ENCODE peak calls at places on chromosomes 5 and 9, in eight cellular contexts. V is cardiac fibroblast, Y is tibial artery, K is ovary, G is heart left ventricle, L is dorsolateral prefrontal cortex, P is upper lobe of right lung, T is uterus. I is an unnamed sample.

GRCh38 chr9:131656356-131657030 is 83.4 kb downstream of the RAPGEF1 start:
- DNase-seq in G (peak; percentile 84), P (peak; percentile 89), K (no peak), Y (peak; percentile 85), T (no peak), L (peak; percentile 64), V (no peak), I (no peak)

GRCh38 chr9:34318163-34318790 is 10.8 kb downstream of the KIF24 start:
- DNase-seq in T (no peak), G (no peak), K (no peak), V (no peak), Y (no peak), P (no peak), L (no peak), I (no peak)

GRCh38 chr9:37798677-37799076 is 1.9 kb upstream of the DCAF10 start:
- DNase-seq in K (no peak), P (no peak), T (no peak), V (no peak), Y (no peak), G (no peak), L (no peak), I (no peak)

GRCh38 chr5:100424017-100424416 is 111.2 kb upstream of the FAM174A start:
- DNase-seq in Y (no peak), L (no peak), V (peak; percentile 18), K (no peak), T (no peak), G (no peak), P (no peak), I (no peak)

GRCh38 chr5:19122923-19123322 is 865.1 kb downstream of the CDH18 start:
- DNase-seq in L (no peak), P (no peak), G (no peak), T (no peak), K (no peak), V (no peak), Y (no peak), I (no peak)

GRCh38 chr5:27316283-27316675 is 277.9 kb upstream of the CDH9 start:
- DNase-seq in T (no peak), G (no peak), Y (no peak), P (no peak), V (peak; percentile 73), K (no peak), L (no peak), I (peak; percentile 65)

GRCh38 chr9:124411514-124412227 is 3.6 kb downstream of the PSMB7 start:
- DNase-seq in T (no peak), P (no peak), V (peak; percentile 88), K (no peak), G (no peak), Y (no peak), L (no peak), I (peak; percentile 63)

GRCh38 chr9:846852-847251 is 5.4 kb downstream of the DMRT1 start:
- DNase-seq in P (no peak), G (no peak), Y (no peak), L (no peak), T (no peak), K (no peak), V (no peak), I (no peak)

GRCh38 chr9:135924628-135925338 is 17.4 kb upstream of the CAMSAP1 start:
- DNase-seq in L (no peak), Y (no peak), P (no peak), G (no peak), V (no peak), K (no peak), T (no peak), I (peak; percentile 19)

GRCh38 chr5:17118631-17119030 is 98.8 kb upstream of the BASP1 start:
- DNase-seq in V (peak; percentile 98), K (no peak), Y (peak; percentile 73), G (no peak), L (peak; percentile 57), T (no peak), P (no peak), I (peak; percentile 83)

GRCh38 chr5:127536687-127537086 is 19.2 kb downstream of the PRRC1 start:
- DNase-seq in K (no peak), L (no peak), Y (no peak), T (no peak), V (peak; percentile 29), G (no peak), P (no peak), I (peak; percentile 21)
- TF ChIP-seq CTCF in K (no peak), L (peak; percentile 31), Y (no peak), T (no peak), V (peak; percentile 19), G (peak; percentile 27), P (peak; percentile 40), I (peak; percentile 46)

GRCh38 chr5:159098285-159099048 is 1.2 kb downstream of the EBF1 start:
- DNase-seq in K (peak; percentile 33), P (no peak), Y (no peak), G (no peak), L (no peak), V (no peak), T (no peak), I (no peak)

GRCh38 chr5:159095218-159095617 is 4.5 kb downstream of the EBF1 start:
- DNase-seq in V (peak; percentile 53), K (no peak), P (no peak), G (no peak), Y (peak; percentile 77), T (peak; percentile 26), L (no peak), I (no peak)

GRCh38 chr5:159097461-159098284 is 2.0 kb downstream of the EBF1 start:
- DNase-seq in P (no peak), G (peak; percentile 67), K (peak; percentile 68), T (peak; percentile 52), Y (peak; percentile 78), V (peak; percentile 69), L (no peak), I (peak; percentile 73)

GRCh38 chr5:159095882-159096554 is 3.7 kb downstream of the EBF1 start:
- DNase-seq in K (no peak), V (peak; percentile 59), T (no peak), P (no peak), L (no peak), Y (no peak), G (no peak), I (no peak)

DNA sequence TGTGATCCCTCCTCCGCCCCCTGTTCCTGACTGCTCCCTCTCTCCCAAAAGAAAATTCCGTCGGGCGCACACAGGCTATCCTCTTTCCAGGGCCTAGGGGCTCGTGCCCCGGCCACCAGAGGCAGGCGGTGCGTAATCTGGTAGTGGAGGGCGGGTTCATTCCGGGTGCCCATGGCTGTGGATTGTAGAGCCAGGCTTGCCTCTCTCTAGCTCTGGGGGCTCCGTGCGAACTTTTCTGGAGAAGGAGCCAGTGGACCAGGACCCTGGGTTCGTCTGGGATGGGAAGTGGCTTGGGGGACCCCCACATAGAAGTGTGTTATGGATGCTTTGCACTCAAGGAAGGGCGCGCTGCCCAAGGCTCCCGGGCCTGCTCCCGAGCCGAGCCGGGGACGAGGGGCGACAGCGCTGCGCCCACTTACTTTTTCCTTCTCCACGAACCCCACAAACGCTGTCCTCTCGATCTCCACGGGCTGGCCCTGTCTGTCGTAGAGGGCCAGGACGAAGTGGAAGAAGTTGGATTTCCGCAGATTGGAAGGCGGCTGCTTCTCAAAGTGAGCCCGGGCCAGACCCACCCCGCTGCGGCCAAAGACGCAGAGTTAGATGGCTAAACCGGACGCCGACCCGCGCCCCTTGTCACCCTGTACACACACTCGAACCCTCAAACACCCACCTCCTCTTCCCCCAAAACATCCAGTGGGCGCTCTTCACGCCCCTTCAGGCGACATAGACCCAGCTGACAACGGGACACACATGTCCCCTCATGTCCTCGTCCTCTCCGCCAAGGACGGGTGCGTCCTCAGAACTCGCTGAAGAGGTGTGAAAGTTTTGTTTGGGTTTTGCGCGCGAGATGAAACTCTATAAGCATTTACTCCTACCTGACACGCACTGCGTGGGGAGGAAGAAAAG is 2.9 kb downstream of the EBF1 start:
- DNase-seq in Y (peak; percentile 71), V (peak; percentile 51), P (no peak), L (no peak), T (peak; percentile 22), K (no peak), G (no peak), I (no peak)
- H3K4me3 ChIP-seq in Y (peak overlapping the region; percentile 82), V (peak overlapping the region; percentile 72), P (peak overlapping the region; percentile 55), L (peak overlapping the region; percentile 54), T (peak overlapping the region; percentile 56), K (peak overlapping the region; percentile 64), G (peak overlapping the region; percentile 74), I (peak overlapping the region; percentile 93)

GRCh38 chr5:317086-317811 is 4.3 kb upstream of the AHRR start:
- DNase-seq in P (peak; percentile 67), K (no peak), V (peak; percentile 64), G (no peak), Y (no peak), L (peak; percentile 48), T (no peak), I (peak; percentile 76)

GRCh38 chr5:320524-321232 is 836 bp upstream of the AHRR start:
- DNase-seq in T (no peak), L (no peak), K (no peak), V (no peak), G (no peak), P (peak; percentile 65), Y (no peak), I (no peak)

GRCh38 chr5:318931-319601 is 2.4 kb upstream of the AHRR start:
- DNase-seq in V (no peak), G (no peak), T (no peak), K (no peak), L (no peak), Y (no peak), P (peak; percentile 52), I (no peak)

GRCh38 chr5:316210-317085 is 5.1 kb upstream of the AHRR start:
- DNase-seq in V (no peak), T (no peak), Y (no peak), P (peak; percentile 52), G (no peak), L (no peak), K (no peak), I (no peak)

DNA sequence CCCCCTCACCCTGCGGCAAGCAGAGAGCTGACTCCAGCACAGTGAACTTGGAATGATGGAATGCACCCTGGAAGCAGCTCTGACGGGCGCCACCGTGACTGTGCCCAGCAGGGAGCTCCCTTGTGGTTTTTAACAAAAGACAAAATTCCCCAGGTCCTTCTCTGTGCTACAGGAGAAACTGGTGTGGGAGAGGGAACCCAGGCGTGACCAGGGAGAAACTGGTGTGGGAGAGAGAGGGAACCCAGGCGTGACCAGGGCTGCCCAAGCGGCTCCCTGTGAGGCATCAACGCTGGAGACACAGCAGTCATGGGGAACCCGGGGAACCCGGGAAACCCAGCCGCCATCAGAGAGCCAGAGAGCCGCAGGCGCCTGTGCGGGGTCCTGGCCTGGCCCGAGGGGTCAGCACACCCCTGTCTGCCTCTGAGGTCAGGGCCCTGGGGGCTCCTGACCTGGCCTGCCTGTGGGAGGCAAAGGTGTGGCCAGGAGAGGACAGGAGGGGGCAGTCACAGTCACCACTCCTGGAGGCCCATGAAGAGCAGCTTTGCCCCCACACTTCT is 3.1 kb upstream of the AHRR start:
- DNase-seq in P (peak; percentile 55), V (peak; percentile 28), G (no peak), Y (no peak), L (no peak), T (no peak), K (no peak), I (peak; percentile 71)
- TF ChIP-seq CTCF in P (no peak), V (no peak), G (no peak), Y (no peak), L (no peak), T (no peak), K (no peak), I (peak; percentile 14)

DNA sequence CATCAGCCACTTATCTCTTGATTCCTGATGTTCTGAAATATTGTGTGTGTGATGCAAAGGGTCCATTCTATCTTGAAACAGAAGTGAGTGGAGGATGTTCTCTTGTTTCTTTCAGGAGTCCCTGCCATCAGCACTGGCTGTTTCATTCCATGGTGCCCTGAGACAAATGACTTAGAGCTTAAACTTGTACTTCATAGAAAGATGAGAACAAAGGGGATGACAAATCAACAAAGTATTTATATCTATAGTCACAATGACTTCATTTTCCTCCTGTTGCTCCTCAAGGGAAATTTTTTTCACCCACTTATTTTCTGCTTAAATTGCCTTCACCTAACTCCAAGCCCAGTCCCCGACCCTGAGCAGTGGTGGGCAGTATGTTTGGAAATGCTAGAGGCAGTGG is 171.6 kb downstream of the TARS1 start:
- DNase-seq in K (no peak), Y (no peak), V (peak; percentile 91), T (no peak), G (no peak), L (no peak), P (no peak), I (peak; percentile 55)
- H3K4me3 ChIP-seq in K (no peak overlapping the region), Y (no peak overlapping the region), V (no peak overlapping the region), T (no peak overlapping the region), G (no peak overlapping the region), L (no peak overlapping the region), P (no peak overlapping the region), I (no peak overlapping the region)